ENCODE peak calls at places on chromosomes 3 and 15, in seven cellular contexts. H is naive thymus-derived CD8-positive, alpha-beta T cell; U is upper lobe of left lung; K is SJSA1; G is activated naive CD4-positive, alpha-beta T cell treated with anti-CD3 and anti-CD28 coated beads for 36 hours; Q is NCI-H510A; C is non-pigmented ciliary epithelial cell. J is an unnamed sample.

GRCh38 chr3:121167374-121168139 is 259.6 kb downstream of the STXBP5L start:
- DNase-seq in Q (no peak), H (no peak), K (no peak), C (no peak), G (no peak), U (no peak), J (no peak)

GRCh38 chr3:109089265-109089664 is 28.7 kb downstream of the MORC1 start:
- DNase-seq in G (no peak), H (no peak), Q (no peak), U (no peak), K (no peak), C (no peak), J (no peak)

GRCh38 chr3:62875103-62876002 is at the start of gene CADPS:
- DNase-seq in C (no peak), H (no peak), G (no peak), U (peak), Q (peak), K (no peak), J (peak)

GRCh38 chr15:73901126-73901810 is 25.0 kb upstream of the LOXL1 start:
- DNase-seq in Q (no peak), K (no peak), G (no peak), C (no peak), H (no peak), U (no peak), J (no peak)

GRCh38 chr3:14392231-14392630 is 10.2 kb upstream of the SLC6A6 start:
- DNase-seq in C (no peak), G (no peak), U (no peak), Q (no peak), K (no peak), H (no peak), J (no peak)

GRCh38 chr3:61890167-61890566 is 328.8 kb downstream of the PTPRG start:
- DNase-seq in G (no peak), H (no peak), U (no peak), Q (no peak), K (no peak), C (no peak), J (no peak)

GRCh38 chr15:94287794-94288246 is 56.5 kb downstream of the MCTP2 start:
- DNase-seq in C (no peak), K (no peak), U (no peak), Q (no peak), H (peak), G (peak), J (no peak)

GRCh38 chr15:44720460-44721185 is 9.3 kb downstream of the B2M start:
- DNase-seq in G (peak), H (no peak), U (no peak), K (no peak), Q (no peak), C (no peak), J (no peak)

GRCh38 chr3:17339233-17339632 is 403.2 kb downstream of the TBC1D5 start:
- DNase-seq in K (no peak), H (no peak), C (no peak), G (no peak), Q (no peak), U (no peak), J (no peak)

GRCh38 chr3:154792828-154793227 is 287.3 kb upstream of the MME start:
- DNase-seq in C (no peak), U (no peak), Q (no peak), K (no peak), H (no peak), G (no peak), J (no peak)